ENCODE peak calls at places on chromosome 14, in seven cellular contexts. M, E, D, S, G, W and P are unnamed samples.

GRCh38 chr14:36619853-36620252 is 37.4 kb upstream of the NKX2-8 start:
- DNase-seq in M (no peak), E (no peak), D (no peak), S (no peak), G (no peak), W (no peak), P (no peak)

GRCh38 chr14:41668346-41668745 is 61.7 kb downstream of the LRFN5 start:
- DNase-seq in M (no peak), E (no peak), D (no peak), S (no peak), G (no peak), W (no peak), P (no peak)

GRCh38 chr14:58954052-58954451 is 234.4 kb upstream of the DAAM1 start:
- DNase-seq in M (no peak), E (no peak), D (no peak), S (no peak), G (no peak), W (no peak), P (no peak)

GRCh38 chr14:65791551-65791981 is 379.0 kb downstream of the FUT8 start:
- DNase-seq in M (no peak), E (no peak), D (no peak), S (no peak), G (no peak), W (peak; percentile 34), P (no peak)

GRCh38 chr14:32702571-32702970 is 236.1 kb upstream of the NPAS3 start:
- DNase-seq in M (peak; percentile 51), E (peak; percentile 69), D (no peak), S (peak; percentile 76), G (no peak), W (peak; percentile 24), P (peak; percentile 84)

GRCh38 chr14:49951946-49952345 is 59.1 kb downstream of the ARF6 start:
- DNase-seq in M (no peak), E (no peak), D (peak; percentile 41), S (no peak), G (no peak), W (no peak), P (no peak)

GRCh38 chr14:60958146-60958545 is 22.7 kb downstream of the TRMT5 start:
- DNase-seq in M (no peak), E (no peak), D (no peak), S (no peak), G (no peak), W (no peak), P (no peak)

GRCh38 chr14:21671371-21671770 is 2.2 kb downstream of the OR4E1 start:
- DNase-seq in M (no peak), E (no peak), D (no peak), S (no peak), G (no peak), W (peak; percentile 58), P (no peak)

GRCh38 chr14:66104486-66104885 is 381.7 kb upstream of the CCDC196 start:
- DNase-seq in M (no peak), E (peak; percentile 20), D (no peak), S (no peak), G (no peak), W (no peak), P (no peak)

GRCh38 chr14:103679351-103679750 is 35.9 kb downstream of the XRCC3 start:
- DNase-seq in M (no peak), E (peak; percentile 62), D (peak; percentile 40), S (no peak), G (peak; percentile 3), W (peak; percentile 66), P (no peak)

GRCh38 chr14:76997257-76997970 is 31.1 kb downstream of the IRF2BPL start:
- DNase-seq in M (no peak), E (no peak), D (no peak), S (no peak), G (no peak), W (no peak), P (no peak)

GRCh38 chr14:67240168-67240932 is 885 bp upstream of the PALS1 start:
- DNase-seq in M (no peak), E (peak; percentile 45), D (peak; percentile 74), S (peak; percentile 87), G (no peak), W (no peak), P (peak; percentile 67)

GRCh38 chr14:104650057-104650980 is 39.1 kb upstream of the INF2 start:
- DNase-seq in M (peak; percentile 60), E (peak; percentile 91), D (peak; percentile 69), S (peak; percentile 81), G (no peak), W (peak; percentile 66), P (no peak)

GRCh38 chr14:22561661-22562579 is 27.1 kb downstream of the DAD1 start:
- DNase-seq in M (no peak), E (no peak), D (no peak), S (no peak), G (no peak), W (peak; percentile 70), P (no peak)

GRCh38 chr14:104209985-104210520 is 71.7 kb downstream of the KIF26A start:
- DNase-seq in M (no peak), E (no peak), D (no peak), S (no peak), G (no peak), W (no peak), P (no peak)

GRCh38 chr14:103108749-103109207 is 14.3 kb downstream of the EXOC3L4 start:
- DNase-seq in M (no peak), E (peak; percentile 61), D (no peak), S (no peak), G (no peak), W (no peak), P (no peak)

GRCh38 chr14:51398898-51399297 is 158.9 kb downstream of the TMX1 start:
- DNase-seq in M (no peak), E (no peak), D (no peak), S (no peak), G (no peak), W (peak; percentile 72), P (no peak)

GRCh38 chr14:62144863-62145262 is 382.6 kb downstream of the SNAPC1 start:
- DNase-seq in M (no peak), E (no peak), D (no peak), S (no peak), G (no peak), W (no peak), P (no peak)

GRCh38 chr14:92409069-92409468 is 86.1 kb downstream of the SLC24A4 start:
- DNase-seq in M (no peak), E (no peak), D (no peak), S (peak; percentile 81), G (no peak), W (no peak), P (no peak)

GRCh38 chr14:99632410-99633035 is 12.4 kb upstream of the HHIPL1 start:
- DNase-seq in M (no peak), E (no peak), D (no peak), S (no peak), G (no peak), W (no peak), P (no peak)

GRCh38 chr14:92510972-92511371 is 2.6 kb upstream of the RIN3 start:
- DNase-seq in M (no peak), E (peak; percentile 71), D (no peak), S (peak; percentile 58), G (peak; percentile 51), W (no peak), P (no peak)

GRCh38 chr14:101950516-101951215 is 13.7 kb upstream of the DYNC1H1 start:
- DNase-seq in M (no peak), E (no peak), D (no peak), S (peak; percentile 57), G (no peak), W (no peak), P (peak; percentile 12)

GRCh38 chr14:23294734-23295561 is 7.7 kb downstream of the PPP1R3E start:
- DNase-seq in M (no peak), E (peak; percentile 75), D (peak; percentile 50), S (no peak), G (no peak), W (peak; percentile 55), P (peak; percentile 23)

DNA sequence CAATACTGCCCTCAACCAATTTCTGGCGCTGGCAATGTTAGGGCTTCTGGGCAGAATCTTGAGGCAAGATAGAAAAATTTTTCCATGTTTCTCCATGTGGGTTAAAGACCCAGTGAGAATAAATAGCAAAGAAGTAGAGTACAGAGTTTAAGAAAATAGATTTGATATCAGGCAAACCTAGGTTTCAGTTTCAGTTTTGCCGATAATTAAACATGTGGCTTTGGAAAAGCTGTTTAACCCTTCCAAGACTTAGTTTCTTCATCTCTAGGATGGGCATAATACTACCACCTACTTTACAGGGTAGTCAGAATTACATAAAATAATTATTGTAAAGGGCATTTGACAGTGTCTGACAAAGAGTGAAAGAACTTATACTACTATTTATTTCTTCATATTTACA is 360.4 kb downstream of the PCNX1 start:
- DNase-seq in M (no peak), E (no peak), D (no peak), S (no peak), G (no peak), W (peak; percentile 5), P (no peak)
- H3K4me3 ChIP-seq in M (no peak overlapping the region), E (no peak overlapping the region), D (peak overlapping the region; percentile 19), S (no peak overlapping the region), G (no peak overlapping the region), W (peak overlapping the region; percentile 33), P (peak overlapping the region; percentile 17)

DNA sequence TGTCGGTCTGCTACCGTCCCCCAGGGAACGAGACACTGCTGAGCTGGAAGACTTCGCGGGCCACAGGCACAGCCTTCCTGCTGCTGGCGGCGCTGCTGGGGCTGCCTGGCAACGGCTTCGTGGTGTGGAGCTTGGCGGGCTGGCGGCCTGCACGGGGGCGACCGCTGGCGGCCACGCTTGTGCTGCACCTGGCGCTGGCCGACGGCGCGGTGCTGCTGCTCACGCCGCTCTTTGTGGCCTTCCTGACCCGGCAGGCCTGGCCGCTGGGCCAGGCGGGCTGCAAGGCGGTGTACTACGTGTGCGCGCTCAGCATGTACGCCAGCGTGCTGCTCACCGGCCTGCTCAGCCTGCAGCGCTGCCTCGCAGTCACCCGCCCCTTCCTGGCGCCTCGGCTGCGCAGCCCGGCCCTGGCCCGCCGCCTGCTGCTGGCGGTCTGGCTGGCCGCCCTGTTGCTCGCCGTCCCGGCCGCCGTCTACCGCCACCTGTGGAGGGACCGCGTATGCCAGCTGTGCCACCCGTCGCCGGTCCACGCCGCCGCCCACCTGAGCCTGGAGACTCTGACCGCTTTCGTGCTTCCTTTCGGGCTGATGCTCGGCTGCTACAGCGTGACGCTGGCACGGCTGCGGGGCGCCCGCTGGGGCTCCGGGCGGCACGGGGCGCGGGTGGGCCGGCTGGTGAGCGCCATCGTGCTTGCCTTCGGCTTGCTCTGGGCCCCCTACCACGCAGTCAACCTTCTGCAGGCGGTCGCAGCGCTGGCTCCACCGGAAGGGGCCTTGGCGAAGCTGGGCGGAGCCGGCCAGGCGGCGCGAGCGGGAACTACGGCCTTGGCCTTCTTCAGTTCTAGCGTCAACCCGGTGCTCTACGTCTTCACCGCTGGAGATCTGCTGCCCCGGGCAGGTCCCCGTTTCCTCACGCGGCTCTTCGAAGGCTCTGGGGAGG is at the start of gene LTB4R:
- DNase-seq in M (no peak), E (peak; percentile 79), D (peak; percentile 86), S (peak; percentile 89), G (no peak), W (peak; percentile 88), P (peak; percentile 74)
- TF ChIP-seq POLR2AphosphoS5 in M (no peak), E (no peak), D (peak; percentile 71), S (peak; percentile 54), G (no peak), W (peak; percentile 78), P (peak; percentile 37)

DNA sequence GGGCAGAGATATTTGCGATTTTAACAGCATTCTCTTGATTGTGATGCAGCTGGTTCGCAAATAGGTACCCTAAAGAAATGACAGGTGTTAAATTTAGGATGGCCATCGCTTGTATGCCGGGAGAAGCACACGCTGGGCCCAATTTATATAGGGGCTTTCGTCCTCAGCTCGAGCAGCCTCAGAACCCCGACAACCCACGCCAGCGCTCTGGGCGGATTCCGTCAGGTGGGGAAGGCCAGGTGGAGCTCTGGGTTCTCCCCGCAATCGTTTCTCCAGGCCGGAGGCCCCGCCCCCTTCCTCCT is 271 bp upstream of the PSEN1 start:
- DNase-seq in M (no peak), E (no peak), D (no peak), S (no peak), G (no peak), W (no peak), P (no peak)
- H3K4me1 ChIP-seq in M (peaks cover 4% of the 10 kb centered on the region), E (peaks cover 15% of the 10 kb centered on the region), D (peaks cover 10% of the 10 kb centered on the region), S (no peaks in the 10 kb centered on the region), G (peaks cover 16% of the 10 kb centered on the region), W (peaks cover 9% of the 10 kb centered on the region), P (peaks cover 9% of the 10 kb centered on the region)

GRCh38 chr14:89337161-89337560 is 79.9 kb downstream of the FOXN3 start:
- DNase-seq in M (no peak), E (peak; percentile 45), D (no peak), S (no peak), G (no peak), W (no peak), P (no peak)
- H3K4me3 ChIP-seq in M (no peak overlapping the region), E (no peak overlapping the region), D (no peak overlapping the region), S (no peak overlapping the region), G (no peak overlapping the region), W (no peak overlapping the region), P (no peak overlapping the region)